ENCODE peak calls at places on chromosomes 2 and 18, in six cellular contexts. One of them, this sample, is unnamed.

GRCh38 chr2:121076885-121077549 is 208.0 kb downstream of the TFCP2L1 start:
- DNase-seq in stomach: peak
- DNase-seq in fibroblast of lung: peak
- DNase-seq in colonic mucosa: peak
- DNase-seq in IMR-90: peak
- DNase-seq in PC-9: peak
- DNase-seq in this sample: no peak

GRCh38 chr2:35931626-35932025 is 424.0 kb upstream of the CRIM1 start:
- DNase-seq in stomach: no peak
- DNase-seq in fibroblast of lung: no peak
- DNase-seq in colonic mucosa: no peak
- DNase-seq in IMR-90: peak
- DNase-seq in PC-9: no peak
- DNase-seq in this sample: no peak

GRCh38 chr2:11481789-11482472 is 16.0 kb upstream of the E2F6 start:
- DNase-seq in stomach: no peak
- DNase-seq in fibroblast of lung: no peak
- DNase-seq in colonic mucosa: no peak
- DNase-seq in IMR-90: no peak
- DNase-seq in PC-9: no peak
- DNase-seq in this sample: no peak

GRCh38 chr2:112312821-112313220 is 37.4 kb downstream of the ZC3H6 start:
- DNase-seq in stomach: no peak
- DNase-seq in fibroblast of lung: no peak
- DNase-seq in colonic mucosa: no peak
- DNase-seq in IMR-90: no peak
- DNase-seq in PC-9: no peak
- DNase-seq in this sample: no peak

GRCh38 chr2:171571721-171572120 is 49.4 kb downstream of the CYBRD1 start:
- DNase-seq in stomach: no peak
- DNase-seq in fibroblast of lung: no peak
- DNase-seq in colonic mucosa: no peak
- DNase-seq in IMR-90: no peak
- DNase-seq in PC-9: no peak
- DNase-seq in this sample: no peak

GRCh38 chr2:205680067-205680466 is 2.2 kb upstream of the NRP2 start:
- DNase-seq in stomach: peak
- DNase-seq in fibroblast of lung: peak
- DNase-seq in colonic mucosa: peak
- DNase-seq in IMR-90: peak
- DNase-seq in PC-9: peak
- DNase-seq in this sample: peak

GRCh38 chr2:215319500-215319899 is 7.6 kb downstream of the ATIC start:
- DNase-seq in stomach: no peak
- DNase-seq in fibroblast of lung: no peak
- DNase-seq in colonic mucosa: no peak
- DNase-seq in IMR-90: no peak
- DNase-seq in PC-9: no peak
- DNase-seq in this sample: no peak

GRCh38 chr2:233571462-233571861 is 4.9 kb upstream of the USP40 start:
- DNase-seq in stomach: no peak
- DNase-seq in fibroblast of lung: no peak
- DNase-seq in colonic mucosa: no peak
- DNase-seq in IMR-90: no peak
- DNase-seq in PC-9: peak
- DNase-seq in this sample: no peak

GRCh38 chr2:101619191-101619591 is 78.3 kb upstream of the MAP4K4 start:
- DNase-seq in stomach: peak
- DNase-seq in fibroblast of lung: peak
- DNase-seq in colonic mucosa: peak
- DNase-seq in IMR-90: peak
- DNase-seq in PC-9: no peak
- DNase-seq in this sample: no peak

GRCh38 chr2:16745466-16745865 is 79.8 kb upstream of the CYRIA start:
- DNase-seq in stomach: no peak
- DNase-seq in fibroblast of lung: peak
- DNase-seq in colonic mucosa: no peak
- DNase-seq in IMR-90: no peak
- DNase-seq in PC-9: peak
- DNase-seq in this sample: no peak

GRCh38 chr2:75505012-75505411 is 55.7 kb downstream of the EVA1A start:
- DNase-seq in stomach: no peak
- DNase-seq in fibroblast of lung: peak
- DNase-seq in colonic mucosa: no peak
- DNase-seq in IMR-90: no peak
- DNase-seq in PC-9: no peak
- DNase-seq in this sample: no peak

GRCh38 chr2:171287036-171287435 is 126.3 kb upstream of the TLK1 start:
- DNase-seq in stomach: no peak
- DNase-seq in fibroblast of lung: no peak
- DNase-seq in colonic mucosa: no peak
- DNase-seq in IMR-90: peak
- DNase-seq in PC-9: no peak
- DNase-seq in this sample: no peak

GRCh38 chr2:215997219-215997618 is 16.1 kb downstream of the MREG start:
- DNase-seq in stomach: no peak
- DNase-seq in fibroblast of lung: no peak
- DNase-seq in colonic mucosa: no peak
- DNase-seq in IMR-90: no peak
- DNase-seq in PC-9: no peak
- DNase-seq in this sample: no peak

GRCh38 chr2:232438051-232438450 is 17.9 kb upstream of the ALPI start:
- DNase-seq in stomach: no peak
- DNase-seq in fibroblast of lung: no peak
- DNase-seq in colonic mucosa: no peak
- DNase-seq in IMR-90: no peak
- DNase-seq in PC-9: no peak
- DNase-seq in this sample: no peak

GRCh38 chr2:103792039-103792438 is 1030.2 kb downstream of the TMEM182 start:
- DNase-seq in stomach: no peak
- DNase-seq in fibroblast of lung: no peak
- DNase-seq in colonic mucosa: no peak
- DNase-seq in IMR-90: no peak
- DNase-seq in PC-9: no peak
- DNase-seq in this sample: no peak

GRCh38 chr2:78676921-78677696 is 348.4 kb upstream of the REG3G start:
- DNase-seq in stomach: no peak
- DNase-seq in fibroblast of lung: no peak
- DNase-seq in colonic mucosa: no peak
- DNase-seq in IMR-90: no peak
- DNase-seq in PC-9: no peak
- DNase-seq in this sample: no peak

GRCh38 chr18:48007955-48008701 is 77.7 kb upstream of the SMAD2 start:
- DNase-seq in stomach: peak
- DNase-seq in fibroblast of lung: peak
- DNase-seq in colonic mucosa: peak
- DNase-seq in IMR-90: no peak
- DNase-seq in PC-9: peak
- DNase-seq in this sample: peak

GRCh38 chr2:199596549-199596948 is 138.8 kb upstream of the SATB2 start:
- DNase-seq in stomach: no peak
- DNase-seq in fibroblast of lung: no peak
- DNase-seq in colonic mucosa: peak
- DNase-seq in IMR-90: peak
- DNase-seq in PC-9: no peak
- DNase-seq in this sample: no peak

GRCh38 chr18:58892536-58892935 is 27.9 kb downstream of the ZNF532 start:
- DNase-seq in stomach: no peak
- DNase-seq in fibroblast of lung: no peak
- DNase-seq in colonic mucosa: no peak
- DNase-seq in IMR-90: no peak
- DNase-seq in PC-9: no peak
- DNase-seq in this sample: no peak

GRCh38 chr2:101160454-101160853 is 9.3 kb upstream of the TBC1D8 start:
- DNase-seq in stomach: peak
- DNase-seq in fibroblast of lung: peak
- DNase-seq in colonic mucosa: no peak
- DNase-seq in IMR-90: peak
- DNase-seq in PC-9: peak
- DNase-seq in this sample: no peak

GRCh38 chr2:76391663-76392062 is 680.9 kb upstream of the GCFC2 start:
- DNase-seq in stomach: peak
- DNase-seq in fibroblast of lung: no peak
- DNase-seq in colonic mucosa: no peak
- DNase-seq in IMR-90: no peak
- DNase-seq in PC-9: no peak
- DNase-seq in this sample: no peak

GRCh38 chr2:190280565-190281330 is 38.9 kb downstream of the HIBCH start:
- DNase-seq in stomach: no peak
- DNase-seq in fibroblast of lung: no peak
- DNase-seq in colonic mucosa: no peak
- DNase-seq in IMR-90: no peak
- DNase-seq in PC-9: no peak
- DNase-seq in this sample: no peak

GRCh38 chr2:21041943-21042707 is 1.7 kb downstream of the APOB start:
- DNase-seq in stomach: no peak
- DNase-seq in fibroblast of lung: no peak
- DNase-seq in colonic mucosa: no peak
- DNase-seq in IMR-90: no peak
- DNase-seq in PC-9: no peak
- DNase-seq in this sample: no peak

GRCh38 chr18:34947711-34948125 is 93.5 kb upstream of the MAPRE2 start:
- DNase-seq in stomach: no peak
- DNase-seq in fibroblast of lung: peak
- DNase-seq in colonic mucosa: no peak
- DNase-seq in IMR-90: peak
- DNase-seq in PC-9: peak
- DNase-seq in this sample: no peak

GRCh38 chr18:76502551-76502950 is 7.5 kb upstream of the ZNF516 start:
- DNase-seq in stomach: no peak
- DNase-seq in fibroblast of lung: no peak
- DNase-seq in colonic mucosa: no peak
- DNase-seq in IMR-90: no peak
- DNase-seq in PC-9: no peak
- DNase-seq in this sample: no peak

GRCh38 chr2:219352448-219353023 is 20.0 kb upstream of the RESP18 start:
- DNase-seq in stomach: peak
- DNase-seq in fibroblast of lung: peak
- DNase-seq in colonic mucosa: peak
- DNase-seq in IMR-90: peak
- DNase-seq in PC-9: peak
- DNase-seq in this sample: no peak

GRCh38 chr18:28357785-28358401 is 181.0 kb upstream of the CDH2 start:
- DNase-seq in stomach: no peak
- DNase-seq in fibroblast of lung: no peak
- DNase-seq in colonic mucosa: no peak
- DNase-seq in IMR-90: no peak
- DNase-seq in PC-9: no peak
- DNase-seq in this sample: no peak

GRCh38 chr18:68803371-68803770 is 5.5 kb downstream of the CCDC102B start:
- DNase-seq in stomach: peak
- DNase-seq in fibroblast of lung: peak
- DNase-seq in colonic mucosa: peak
- DNase-seq in IMR-90: peak
- DNase-seq in PC-9: no peak
- DNase-seq in this sample: no peak

GRCh38 chr2:37156857-37157714 is at the start of gene EIF2AK2:
- DNase-seq in stomach: peak
- DNase-seq in fibroblast of lung: peak
- DNase-seq in colonic mucosa: peak
- DNase-seq in IMR-90: peak
- DNase-seq in PC-9: peak
- DNase-seq in this sample: no peak
- H3K4me3 ChIP-seq in stomach: peak
- H3K4me3 ChIP-seq in fibroblast of lung: peak
- H3K4me3 ChIP-seq in colonic mucosa: peak
- H3K4me3 ChIP-seq in IMR-90: peak
- H3K4me3 ChIP-seq in PC-9: peak
- H3K4me3 ChIP-seq in this sample: peak

DNA sequence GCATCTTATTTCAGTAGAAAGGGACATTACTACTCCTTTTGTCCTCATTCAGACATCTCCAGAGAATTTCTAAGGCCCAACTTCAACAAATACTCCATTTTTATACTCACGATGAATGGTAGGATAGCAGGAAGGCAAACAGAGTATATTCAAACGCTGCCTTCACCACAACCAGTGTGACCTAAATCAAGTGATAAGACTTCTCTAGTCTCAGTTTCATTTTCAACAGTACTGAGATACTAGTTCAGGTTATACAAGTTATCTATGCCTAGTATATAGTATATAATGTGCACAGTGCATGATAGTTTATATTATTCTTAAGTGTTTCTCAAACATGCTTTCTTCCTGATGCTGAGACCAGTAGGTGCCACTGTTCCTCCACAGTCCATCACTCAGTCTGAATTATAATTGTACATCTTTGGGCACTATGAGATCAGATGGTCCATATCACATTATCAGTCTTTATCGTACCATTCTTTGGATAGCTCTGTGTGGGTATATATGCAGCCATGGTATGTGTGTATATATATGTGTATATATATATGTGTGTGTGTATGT is 66.3 kb upstream of the RPE start:
- DNase-seq in stomach: no peak
- DNase-seq in fibroblast of lung: peak
- DNase-seq in colonic mucosa: no peak
- DNase-seq in IMR-90: no peak
- DNase-seq in PC-9: no peak
- DNase-seq in this sample: no peak
- TF ChIP-seq CTCF in stomach: no peak
- TF ChIP-seq CTCF in fibroblast of lung: peak
- TF ChIP-seq CTCF in colonic mucosa: no peak
- TF ChIP-seq CTCF in IMR-90: peak
- TF ChIP-seq CTCF in PC-9: no peak
- TF ChIP-seq CTCF in this sample: peak

GRCh38 chr2:28626376-28626775 is 125.3 kb upstream of the PPP1CB start:
- DNase-seq in stomach: no peak
- DNase-seq in fibroblast of lung: no peak
- DNase-seq in colonic mucosa: no peak
- DNase-seq in IMR-90: no peak
- DNase-seq in PC-9: no peak
- DNase-seq in this sample: no peak

GRCh38 chr2:28626891-28627421 is 124.7 kb upstream of the PPP1CB start:
- DNase-seq in stomach: no peak
- DNase-seq in fibroblast of lung: peak
- DNase-seq in colonic mucosa: no peak
- DNase-seq in IMR-90: peak
- DNase-seq in PC-9: no peak
- DNase-seq in this sample: no peak

GRCh38 chr2:28623582-28624405 is 127.8 kb upstream of the PPP1CB start:
- DNase-seq in stomach: no peak
- DNase-seq in fibroblast of lung: no peak
- DNase-seq in colonic mucosa: peak
- DNase-seq in IMR-90: no peak
- DNase-seq in PC-9: no peak
- DNase-seq in this sample: no peak

GRCh38 chr2:28624436-28624797 is 127.2 kb upstream of the PPP1CB start:
- DNase-seq in stomach: no peak
- DNase-seq in fibroblast of lung: no peak
- DNase-seq in colonic mucosa: no peak
- DNase-seq in IMR-90: no peak
- DNase-seq in PC-9: no peak
- DNase-seq in this sample: no peak

GRCh38 chr2:28624798-28625701 is 126.6 kb upstream of the PPP1CB start:
- DNase-seq in stomach: peak
- DNase-seq in fibroblast of lung: peak
- DNase-seq in colonic mucosa: peak
- DNase-seq in IMR-90: peak
- DNase-seq in PC-9: peak
- DNase-seq in this sample: no peak
- H3K4me3 ChIP-seq in stomach: no peak
- H3K4me3 ChIP-seq in fibroblast of lung: no peak
- H3K4me3 ChIP-seq in colonic mucosa: no peak
- H3K4me3 ChIP-seq in IMR-90: no peak
- H3K4me3 ChIP-seq in PC-9: no peak
- H3K4me3 ChIP-seq in this sample: no peak

GRCh38 chr2:54773838-54774237 is 50.4 kb downstream of the EML6 start:
- DNase-seq in stomach: no peak
- DNase-seq in fibroblast of lung: peak
- DNase-seq in colonic mucosa: no peak
- DNase-seq in IMR-90: no peak
- DNase-seq in PC-9: no peak
- DNase-seq in this sample: no peak
- TF ChIP-seq CTCF in stomach: no peak
- TF ChIP-seq CTCF in fibroblast of lung: no peak
- TF ChIP-seq CTCF in colonic mucosa: no peak
- TF ChIP-seq CTCF in IMR-90: no peak
- TF ChIP-seq CTCF in PC-9: peak
- TF ChIP-seq CTCF in this sample: no peak

This sample was measured in LNCaP clone FGC.